ENCODE peak calls at places on chromosomes 11 and 22, in five cellular contexts. One of them, this sample, is unnamed.
A peak's percentile ranks its signal among the peaks of the same experiment; 100 is the strongest.

GRCh38 chr11:67118059-67118766 is 850 bp upstream of the KDM2A start:
- DNase-seq in tibial artery: peak; percentile 75
- DNase-seq in body of pancreas: peak; percentile 39
- DNase-seq in colonic mucosa: peak; percentile 46
- DNase-seq in sigmoid colon: peak; percentile 75
- DNase-seq in this sample: no peak

GRCh38 chr22:39997939-39998726 is 3.4 kb downstream of the FAM83F start:
- DNase-seq in sigmoid colon: no peak
- DNase-seq in body of pancreas: peak; percentile 92
- DNase-seq in colonic mucosa: peak; percentile 88
- DNase-seq in tibial artery: no peak
- DNase-seq in this sample: no peak

GRCh38 chr22:27489265-27489675 is 312.3 kb downstream of the MN1 start:
- DNase-seq in colonic mucosa: peak; percentile 86
- DNase-seq in sigmoid colon: no peak
- DNase-seq in body of pancreas: peak; percentile 94
- DNase-seq in tibial artery: no peak
- DNase-seq in this sample: peak; percentile 75

GRCh38 chr11:962743-963142 is 37.1 kb downstream of the AP2A2 start:
- DNase-seq in body of pancreas: no peak
- DNase-seq in sigmoid colon: no peak
- DNase-seq in tibial artery: no peak
- DNase-seq in colonic mucosa: no peak
- DNase-seq in this sample: no peak

GRCh38 chr22:37571258-37571991 is 8.5 kb downstream of the LGALS2 start:
- DNase-seq in tibial artery: no peak
- DNase-seq in sigmoid colon: no peak
- DNase-seq in colonic mucosa: no peak
- DNase-seq in body of pancreas: peak; percentile 59
- DNase-seq in this sample: no peak

GRCh38 chr11:131146817-131147490 is 223.5 kb upstream of the NTM start:
- DNase-seq in sigmoid colon: no peak
- DNase-seq in tibial artery: no peak
- DNase-seq in colonic mucosa: no peak
- DNase-seq in body of pancreas: no peak
- DNase-seq in this sample: no peak

GRCh38 chr11:32006799-32007388 is 84.0 kb upstream of the RCN1 start:
- DNase-seq in sigmoid colon: no peak
- DNase-seq in colonic mucosa: no peak
- DNase-seq in tibial artery: no peak
- DNase-seq in body of pancreas: peak; percentile 19
- DNase-seq in this sample: no peak

GRCh38 chr22:49237703-49238102 is 590.0 kb downstream of the BRD1 start:
- DNase-seq in tibial artery: peak; percentile 42
- DNase-seq in sigmoid colon: no peak
- DNase-seq in body of pancreas: no peak
- DNase-seq in colonic mucosa: no peak
- DNase-seq in this sample: no peak

GRCh38 chr22:37186228-37186996 is 1.6 kb downstream of the C1QTNF6 start:
- DNase-seq in sigmoid colon: peak; percentile 43
- DNase-seq in body of pancreas: no peak
- DNase-seq in colonic mucosa: no peak
- DNase-seq in tibial artery: no peak
- DNase-seq in this sample: peak; percentile 47

GRCh38 chr22:29816539-29816938 is 21.5 kb downstream of the ASCC2 start:
- DNase-seq in sigmoid colon: no peak
- DNase-seq in colonic mucosa: no peak
- DNase-seq in body of pancreas: no peak
- DNase-seq in tibial artery: no peak
- DNase-seq in this sample: no peak

GRCh38 chr22:35950262-35950661 is 78.4 kb downstream of the RBFOX2 start:
- DNase-seq in colonic mucosa: no peak
- DNase-seq in body of pancreas: no peak
- DNase-seq in tibial artery: no peak
- DNase-seq in sigmoid colon: no peak
- DNase-seq in this sample: no peak

GRCh38 chr11:25349537-25349936 is 852.7 kb downstream of the LUZP2 start:
- DNase-seq in tibial artery: no peak
- DNase-seq in colonic mucosa: no peak
- DNase-seq in sigmoid colon: no peak
- DNase-seq in body of pancreas: no peak
- DNase-seq in this sample: no peak

GRCh38 chr11:9711454-9712307 is 47.8 kb downstream of the SWAP70 start:
- DNase-seq in colonic mucosa: no peak
- DNase-seq in tibial artery: no peak
- DNase-seq in body of pancreas: no peak
- DNase-seq in sigmoid colon: no peak
- DNase-seq in this sample: no peak

GRCh38 chr22:26835929-26836528 is 178.6 kb downstream of the MIAT start:
- DNase-seq in body of pancreas: peak; percentile 68
- DNase-seq in sigmoid colon: no peak
- DNase-seq in colonic mucosa: peak; percentile 64
- DNase-seq in tibial artery: no peak
- DNase-seq in this sample: peak; percentile 17

GRCh38 chr22:36467946-36468345 is 13.5 kb downstream of the TXN2 start:
- DNase-seq in body of pancreas: peak; percentile 20
- DNase-seq in colonic mucosa: no peak
- DNase-seq in sigmoid colon: no peak
- DNase-seq in tibial artery: peak; percentile 73
- DNase-seq in this sample: no peak

GRCh38 chr11:22491826-22492225 is 133.8 kb downstream of the FANCF start:
- DNase-seq in colonic mucosa: no peak
- DNase-seq in sigmoid colon: no peak
- DNase-seq in body of pancreas: peak; percentile 48
- DNase-seq in tibial artery: no peak
- DNase-seq in this sample: no peak

GRCh38 chr22:37675930-37676571 is 615 bp downstream of the LGALS1 start:
- DNase-seq in tibial artery: peak; percentile 82
- DNase-seq in colonic mucosa: peak; percentile 62
- DNase-seq in body of pancreas: peak; percentile 55
- DNase-seq in sigmoid colon: peak; percentile 86
- DNase-seq in this sample: peak; percentile 48

DNA sequence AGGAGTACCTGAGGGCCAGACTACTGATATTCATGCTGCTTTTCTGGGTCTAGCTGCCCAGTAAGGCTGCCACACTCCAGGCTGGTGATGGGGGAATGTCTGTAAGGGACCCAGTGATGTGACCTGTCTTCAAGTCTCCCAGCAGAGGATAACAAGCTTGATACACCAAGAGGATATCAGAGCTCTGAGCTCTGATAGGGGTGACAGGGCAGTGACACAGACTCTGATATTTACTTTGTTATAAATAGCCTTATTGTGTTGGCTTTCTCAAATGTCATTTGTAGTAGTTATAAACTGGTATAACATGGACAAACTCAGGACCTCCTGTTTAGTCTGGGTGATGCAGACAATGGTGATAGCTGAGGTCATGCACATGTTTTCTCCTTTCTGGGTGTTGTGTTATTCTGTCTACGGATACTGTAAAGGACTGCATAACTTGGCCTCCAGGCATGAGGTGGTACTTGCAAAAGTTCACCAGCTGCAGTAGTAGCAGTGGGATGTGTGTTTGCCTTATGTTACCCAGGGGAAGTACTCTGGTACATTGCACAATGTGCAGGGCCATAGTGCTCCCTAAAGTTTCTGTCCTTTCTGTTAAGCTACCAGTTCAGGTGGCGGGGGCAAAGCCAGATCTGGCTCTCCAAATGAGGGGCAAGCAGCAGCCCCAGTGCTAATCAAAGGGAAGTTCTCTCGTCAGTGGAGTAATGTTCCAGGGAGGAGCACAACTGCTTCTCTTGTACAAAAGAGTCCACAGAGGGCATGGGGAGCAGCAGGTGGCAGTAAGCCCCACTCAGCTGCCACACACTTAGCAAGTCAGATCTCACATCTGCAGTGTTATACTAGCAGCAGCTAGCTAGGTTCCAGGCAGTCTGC is 812.2 kb downstream of the JRKL start:
- DNase-seq in tibial artery: no peak
- DNase-seq in sigmoid colon: no peak
- DNase-seq in colonic mucosa: no peak
- DNase-seq in body of pancreas: no peak
- DNase-seq in this sample: no peak
- H3K27me3 ChIP-seq in tibial artery: no peaks in the 10 kb centered on the region
- H3K27me3 ChIP-seq in sigmoid colon: no peaks in the 10 kb centered on the region
- H3K27me3 ChIP-seq in colonic mucosa: no peaks in the 10 kb centered on the region
- H3K27me3 ChIP-seq in body of pancreas: no peaks in the 10 kb centered on the region
- H3K27me3 ChIP-seq in this sample: no peaks in the 10 kb centered on the region

GRCh38 chr11:70353329-70353728 is 45.0 kb upstream of the CTTN start:
- DNase-seq in tibial artery: no peak
- DNase-seq in sigmoid colon: no peak
- DNase-seq in body of pancreas: no peak
- DNase-seq in colonic mucosa: no peak
- DNase-seq in this sample: no peak
- H3K36me3 ChIP-seq in tibial artery: peaks cover 38% of the 10 kb centered on the region
- H3K36me3 ChIP-seq in sigmoid colon: peaks cover 70% of the 10 kb centered on the region
- H3K36me3 ChIP-seq in body of pancreas: peaks cover 7% of the 10 kb centered on the region
- H3K36me3 ChIP-seq in colonic mucosa: peaks cover 11% of the 10 kb centered on the region
- H3K36me3 ChIP-seq in this sample: no peaks in the 10 kb centered on the region

GRCh38 chr11:132655187-132655855 is 877.0 kb downstream of the OPCML start:
- DNase-seq in colonic mucosa: no peak
- DNase-seq in tibial artery: no peak
- DNase-seq in sigmoid colon: no peak
- DNase-seq in body of pancreas: no peak
- DNase-seq in this sample: no peak
- H3K27me3 ChIP-seq in colonic mucosa: no peaks in the 10 kb centered on the region
- H3K27me3 ChIP-seq in tibial artery: no peaks in the 10 kb centered on the region
- H3K27me3 ChIP-seq in sigmoid colon: no peaks in the 10 kb centered on the region
- H3K27me3 ChIP-seq in body of pancreas: no peaks in the 10 kb centered on the region
- H3K27me3 ChIP-seq in this sample: no peaks in the 10 kb centered on the region

DNA sequence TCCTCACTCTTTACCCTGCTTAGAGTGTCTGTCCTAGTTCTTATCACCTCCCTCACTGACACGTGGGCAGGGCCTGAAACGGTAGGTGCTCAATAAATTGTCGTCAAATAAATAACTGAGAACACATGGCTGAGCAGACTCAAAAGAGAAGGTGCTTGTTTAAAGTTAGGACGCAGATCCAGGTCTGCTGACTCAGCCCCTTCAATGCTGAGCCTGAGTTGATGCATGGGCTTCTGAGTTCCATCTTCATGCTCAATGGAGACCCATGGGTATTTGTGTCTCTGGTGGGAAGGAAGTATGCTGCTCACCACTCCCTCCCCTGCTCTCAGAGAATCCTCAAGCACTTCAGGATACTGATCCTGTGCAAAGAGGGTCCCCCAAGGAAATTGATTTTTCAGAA is 67.5 kb downstream of the FLI1 start:
- DNase-seq in colonic mucosa: no peak
- DNase-seq in sigmoid colon: no peak
- DNase-seq in tibial artery: no peak
- DNase-seq in body of pancreas: no peak
- DNase-seq in this sample: no peak
- H3K36me3 ChIP-seq in colonic mucosa: no peaks in the 10 kb centered on the region
- H3K36me3 ChIP-seq in sigmoid colon: no peaks in the 10 kb centered on the region
- H3K36me3 ChIP-seq in tibial artery: no peaks in the 10 kb centered on the region
- H3K36me3 ChIP-seq in body of pancreas: no peaks in the 10 kb centered on the region
- H3K36me3 ChIP-seq in this sample: no peaks in the 10 kb centered on the region

GRCh38 chr22:38938221-38938620 is 19.2 kb upstream of the APOBEC3A start:
- DNase-seq in tibial artery: peak; percentile 37
- DNase-seq in sigmoid colon: no peak
- DNase-seq in body of pancreas: no peak
- DNase-seq in colonic mucosa: no peak
- DNase-seq in this sample: no peak
- H3K27me3 ChIP-seq in tibial artery: no peaks in the 10 kb centered on the region
- H3K27me3 ChIP-seq in sigmoid colon: no peaks in the 10 kb centered on the region
- H3K27me3 ChIP-seq in body of pancreas: no peaks in the 10 kb centered on the region
- H3K27me3 ChIP-seq in colonic mucosa: no peaks in the 10 kb centered on the region
- H3K27me3 ChIP-seq in this sample: no peaks in the 10 kb centered on the region

DNA sequence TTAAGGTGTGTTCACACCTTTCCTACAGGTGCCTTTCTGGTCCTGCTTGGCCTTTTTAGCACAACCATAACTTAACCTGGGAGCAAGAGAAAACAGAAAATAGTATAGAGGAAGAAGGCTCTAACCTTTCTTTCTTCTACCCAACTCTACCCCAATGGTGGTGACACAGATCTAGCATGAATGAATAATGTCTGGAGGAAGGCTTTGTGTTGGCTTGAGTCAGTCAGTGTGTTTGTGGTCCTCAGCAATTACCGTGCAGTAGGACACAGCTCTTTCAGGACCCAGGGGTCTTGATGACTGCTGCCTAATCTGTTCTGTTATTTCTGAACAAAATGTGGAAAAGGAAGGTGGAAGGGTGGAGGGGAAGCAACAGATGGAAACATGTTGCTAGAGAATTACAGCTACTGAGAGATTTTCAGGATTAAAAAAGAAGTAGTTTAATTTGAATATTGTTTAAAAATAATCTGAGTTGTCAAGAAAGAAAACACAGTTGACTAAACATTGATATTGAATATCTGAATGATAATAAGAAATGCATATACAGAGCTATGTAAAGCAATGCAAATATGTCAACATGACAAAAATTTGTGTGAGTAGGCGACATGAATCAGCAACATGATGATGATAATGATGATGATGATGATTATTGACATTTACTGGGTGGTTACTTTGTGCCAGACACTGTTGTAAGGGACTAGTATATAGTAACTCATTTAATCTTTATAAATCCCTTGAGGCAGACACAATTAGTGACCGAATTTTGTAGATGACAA is 55.3 kb downstream of the AASDHPPT start:
- DNase-seq in colonic mucosa: no peak
- DNase-seq in sigmoid colon: no peak
- DNase-seq in tibial artery: no peak
- DNase-seq in body of pancreas: no peak
- DNase-seq in this sample: no peak
- H3K36me3 ChIP-seq in colonic mucosa: no peaks in the 10 kb centered on the region
- H3K36me3 ChIP-seq in sigmoid colon: no peaks in the 10 kb centered on the region
- H3K36me3 ChIP-seq in tibial artery: no peaks in the 10 kb centered on the region
- H3K36me3 ChIP-seq in body of pancreas: no peaks in the 10 kb centered on the region
- H3K36me3 ChIP-seq in this sample: no peaks in the 10 kb centered on the region

DNA sequence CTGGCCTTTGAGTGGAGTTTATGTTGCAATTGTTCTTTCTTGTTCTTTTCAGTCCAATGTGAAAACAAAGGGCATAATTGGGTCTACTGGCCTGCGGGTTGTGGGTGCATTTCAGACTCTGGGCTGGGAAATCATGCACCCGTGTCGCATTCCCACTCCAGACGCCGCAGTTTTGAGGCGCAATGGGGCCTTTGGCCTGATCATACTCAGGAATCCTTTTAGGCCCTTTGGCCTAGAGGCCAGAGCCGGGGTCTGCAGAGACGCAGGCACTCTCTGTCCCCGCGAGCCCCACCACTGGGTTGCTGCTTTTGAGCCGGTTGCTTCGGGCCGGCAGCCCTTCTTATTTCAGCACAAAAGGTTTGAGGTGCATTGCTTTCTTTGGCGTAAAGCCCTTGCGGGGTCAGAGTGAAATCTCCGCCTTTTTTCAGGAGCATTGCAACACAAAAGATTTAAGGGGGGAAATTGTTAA is 48.4 kb upstream of the DBX1 start:
- DNase-seq in sigmoid colon: no peak
- DNase-seq in tibial artery: no peak
- DNase-seq in body of pancreas: no peak
- DNase-seq in colonic mucosa: no peak
- DNase-seq in this sample: no peak
- H3K27me3 ChIP-seq in sigmoid colon: peaks cover 23% of the 10 kb centered on the region
- H3K27me3 ChIP-seq in tibial artery: no peaks in the 10 kb centered on the region
- H3K27me3 ChIP-seq in body of pancreas: no peaks in the 10 kb centered on the region
- H3K27me3 ChIP-seq in colonic mucosa: peaks cover 15% of the 10 kb centered on the region
- H3K27me3 ChIP-seq in this sample: peaks cover 6% of the 10 kb centered on the region

This sample was measured in Peyer's patch.